ENCODE peak calls at places on chromosomes 4 and X, in ten cellular contexts. O is upper lobe of left lung, Z is transverse colon, K is GM12878, P is stomach, E is suprapubic skin, C is K562, Y is SK-N-SH, T is HepG2, D is H1. H is an unnamed sample.
A peak's percentile ranks its signal among the peaks of the same experiment; 100 is the strongest.

GRCh38 chr4:149884046-149884445 is 68.4 kb upstream of the IQCM start:
- DNase-seq in O (no peak), Z (peak; percentile 46), K (no peak), P (no peak), E (no peak), C (no peak), Y (no peak), T (no peak), D (no peak), H (no peak)

GRCh38 chrX:112053169-112053568 is 29.4 kb downstream of the TRPC5 start:
- DNase-seq in O (no peak), Z (no peak), K (no peak), P (no peak), E (no peak), C (no peak), Y (no peak), T (no peak), D (no peak), H (no peak)

GRCh38 chr4:175339100-175339707 is 421.0 kb downstream of the ADAM29 start:
- DNase-seq in O (no peak), Z (no peak), K (no peak), P (no peak), E (no peak), C (no peak), Y (no peak), T (no peak), D (no peak), H (no peak)

GRCh38 chr4:1713003-1713397 is 881 bp upstream of the SLBP start:
- DNase-seq in O (no peak), Z (no peak), K (no peak), P (no peak), E (no peak), C (no peak), Y (no peak), T (no peak), D (no peak), H (no peak)

GRCh38 chr4:25914670-25915358 is 794 bp downstream of the SMIM20 start:
- DNase-seq in O (no peak), Z (no peak), K (no peak), P (no peak), E (no peak), C (no peak), Y (peak; percentile 28), T (no peak), D (no peak), H (no peak)

GRCh38 chr4:153000068-153000420 is 63.9 kb downstream of the FHDC1 start:
- DNase-seq in O (no peak), Z (no peak), K (no peak), P (no peak), E (no peak), C (no peak), Y (no peak), T (no peak), D (no peak), H (no peak)

GRCh38 chrX:15988661-15989603 is 134.3 kb upstream of the AP1S2 start:
- DNase-seq in O (no peak), Z (no peak), K (no peak), P (no peak), E (no peak), C (no peak), Y (no peak), T (no peak), D (no peak), H (no peak)

GRCh38 chr4:68732653-68733466 is 62.4 kb upstream of the UGT2B15 start:
- DNase-seq in O (no peak), Z (no peak), K (peak; percentile 13), P (no peak), E (no peak), C (no peak), Y (no peak), T (peak; percentile 100), D (no peak), H (no peak)

GRCh38 chr4:94139931-94140612 is 67.6 kb upstream of the SMARCAD1 start:
- DNase-seq in O (no peak), Z (no peak), K (no peak), P (no peak), E (no peak), C (no peak), Y (no peak), T (no peak), D (no peak), H (no peak)

GRCh38 chr4:174553828-174554227 is 31.5 kb upstream of the HPGD start:
- DNase-seq in O (no peak), Z (no peak), K (no peak), P (no peak), E (no peak), C (no peak), Y (no peak), T (no peak), D (no peak), H (no peak)

GRCh38 chrX:154968353-154968752 is 54.2 kb downstream of the F8 start:
- DNase-seq in O (no peak), Z (no peak), K (no peak), P (no peak), E (no peak), C (no peak), Y (no peak), T (no peak), D (no peak), H (no peak)

GRCh38 chr4:24794916-24795665 is at the start of gene SOD3:
- DNase-seq in O (peak; percentile 92), Z (peak; percentile 82), K (no peak), P (peak; percentile 79), E (peak; percentile 86), C (peak; percentile 52), Y (no peak), T (peak; percentile 18), D (peak; percentile 53), H (peak; percentile 95)

GRCh38 chr4:7777871-7778523 is 161.7 kb downstream of the AFAP1 start:
- DNase-seq in O (peak; percentile 14), Z (no peak), K (no peak), P (no peak), E (no peak), C (no peak), Y (no peak), T (no peak), D (no peak), H (peak; percentile 26)
- H3K4me3 ChIP-seq in O (no peak overlapping the region), Z (no peak overlapping the region), K (no peak overlapping the region), P (peak overlapping the region; percentile 17), E (no peak overlapping the region), C (no peak overlapping the region), Y (no peak overlapping the region), T (no peak overlapping the region), D (no peak overlapping the region), H (no peak overlapping the region)

DNA sequence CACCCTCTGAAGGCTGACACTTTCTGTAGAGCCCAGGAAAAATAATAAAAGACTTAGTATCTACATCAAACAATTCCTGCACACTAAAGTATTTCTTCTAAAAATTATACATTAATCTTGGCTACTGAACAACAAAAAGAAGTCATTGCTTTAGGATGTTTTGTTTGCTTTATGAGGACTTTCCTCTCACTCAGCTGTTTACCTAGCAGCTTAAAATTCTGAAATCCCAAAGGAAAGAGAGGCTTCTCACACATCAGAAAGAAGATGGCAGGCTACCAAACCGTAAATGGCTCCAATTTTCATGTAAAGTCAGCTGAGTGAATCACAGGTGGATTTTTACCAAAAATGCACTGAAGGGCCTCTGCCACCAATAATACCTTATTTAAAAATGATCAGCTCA is 8.9 kb upstream of the TRPC3 start:
- DNase-seq in O (no peak), Z (no peak), K (no peak), P (no peak), E (no peak), C (no peak), Y (no peak), T (peak; percentile 30), D (no peak), H (no peak)
- TF ChIP-seq POLR2AphosphoS5 in O (no peak), Z (no peak), K (no peak), P (no peak), E (no peak), C (no peak), Y (no peak), T (no peak), D (no peak), H (no peak)

GRCh38 chr4:14115106-14115505 is 487.6 kb upstream of the BOD1L1 start:
- DNase-seq in O (no peak), Z (no peak), K (no peak), P (no peak), E (no peak), C (no peak), Y (no peak), T (no peak), D (peak; percentile 2), H (no peak)

GRCh38 chr4:14111730-14112171 is 484.2 kb upstream of the BOD1L1 start:
- DNase-seq in O (no peak), Z (no peak), K (no peak), P (no peak), E (no peak), C (no peak), Y (no peak), T (no peak), D (no peak), H (no peak)

DNA sequence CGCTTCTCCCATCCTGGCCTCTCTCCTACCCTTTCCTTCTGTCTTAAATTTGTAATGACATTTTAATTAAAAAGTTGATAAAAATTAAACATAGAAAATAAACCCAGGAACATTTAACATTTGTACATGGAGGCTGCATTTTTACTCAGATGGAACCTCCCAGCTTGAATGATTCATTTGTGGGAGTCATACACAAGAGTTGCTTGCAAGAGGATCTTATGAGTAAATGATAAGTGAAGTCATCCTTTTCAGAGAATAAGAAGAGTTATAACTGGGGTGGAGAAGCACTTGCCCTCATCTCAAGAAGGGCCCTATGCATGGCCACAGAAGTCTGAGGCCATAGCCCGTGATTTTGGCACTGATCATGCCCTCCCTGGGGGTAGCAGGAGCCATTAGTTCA is 482.9 kb upstream of the BOD1L1 start:
- DNase-seq in O (no peak), Z (no peak), K (no peak), P (no peak), E (no peak), C (no peak), Y (no peak), T (no peak), D (no peak), H (no peak)
- TF ChIP-seq EP300 in O (no peak), Z (no peak), K (no peak), P (no peak), E (no peak), C (no peak), Y (no peak), T (no peak), D (no peak), H (no peak)

GRCh38 chrX:153692003-153692402 is 4.3 kb downstream of the SLC6A8 start:
- DNase-seq in O (no peak), Z (no peak), K (no peak), P (no peak), E (no peak), C (no peak), Y (no peak), T (no peak), D (no peak), H (no peak)

GRCh38 chrX:153694687-153695270 is 7.1 kb downstream of the SLC6A8 start:
- DNase-seq in O (no peak), Z (no peak), K (no peak), P (no peak), E (no peak), C (no peak), Y (no peak), T (no peak), D (no peak), H (no peak)

GRCh38 chrX:153692611-153693156 is 5.0 kb downstream of the SLC6A8 start:
- DNase-seq in O (no peak), Z (no peak), K (no peak), P (no peak), E (no peak), C (no peak), Y (no peak), T (no peak), D (no peak), H (no peak)

GRCh38 chrX:153696100-153696499 is 8.4 kb downstream of the SLC6A8 start:
- DNase-seq in O (no peak), Z (no peak), K (no peak), P (no peak), E (no peak), C (no peak), Y (no peak), T (no peak), D (no peak), H (no peak)

GRCh38 chrX:153693216-153694086 is 5.7 kb downstream of the SLC6A8 start:
- DNase-seq in O (no peak), Z (no peak), K (no peak), P (no peak), E (no peak), C (no peak), Y (no peak), T (no peak), D (no peak), H (no peak)
- H3K4me3 ChIP-seq in O (no peak overlapping the region), Z (no peak overlapping the region), K (no peak overlapping the region), P (no peak overlapping the region), E (no peak overlapping the region), C (no peak overlapping the region), Y (no peak overlapping the region), T (no peak overlapping the region), D (no peak overlapping the region), H (no peak overlapping the region)

H was measured in sigmoid colon.